ENCODE peak calls at places on chromosomes 7 and 10, in four cellular contexts. T is heart right ventricle, N is breast epithelium, S is Panc1. F is an unnamed sample.

GRCh38 chr10:63700209-63700934 is 179.2 kb downstream of the REEP3 start:
- DNase-seq in T (no peak), N (no peak), S (peak), F (no peak)

GRCh38 chr10:35035641-35036040 is 54.5 kb downstream of the CUL2 start:
- DNase-seq in T (no peak), N (no peak), S (no peak), F (no peak)

GRCh38 chr7:79504607-79505389 is 51.3 kb upstream of the MAGI2 start:
- DNase-seq in T (no peak), N (no peak), S (no peak), F (no peak)

GRCh38 chr10:62264702-62265436 is 3.8 kb downstream of the RTKN2 start:
- DNase-seq in T (no peak), N (no peak), S (peak), F (no peak)

GRCh38 chr7:26397786-26398435 is 106.2 kb downstream of the SNX10 start:
- DNase-seq in T (peak), N (no peak), S (no peak), F (no peak)

GRCh38 chr7:260441-261281 is 29.3 kb upstream of the FOXL3 start:
- DNase-seq in T (no peak), N (no peak), S (no peak), F (no peak)

GRCh38 chr10:29668628-29669027 is 33.9 kb upstream of the SVIL start:
- DNase-seq in T (no peak), N (no peak), S (no peak), F (no peak)

GRCh38 chr10:79562135-79562756 is 2.0 kb upstream of the SFTPA2 start:
- DNase-seq in T (peak), N (peak), S (peak), F (peak)

GRCh38 chr7:17523813-17524741 is 225.6 kb downstream of the AHR start:
- DNase-seq in T (no peak), N (no peak), S (peak), F (peak)

GRCh38 chr10:34547283-34547682 is 267.8 kb downstream of the PARD3 start:
- DNase-seq in T (no peak), N (no peak), S (no peak), F (no peak)

GRCh38 chr10:43083764-43084163 is 6.9 kb downstream of the RET start:
- DNase-seq in T (no peak), N (no peak), S (no peak), F (no peak)

GRCh38 chr7:140033036-140033435 is 29.7 kb downstream of the PARP12 start:
- DNase-seq in T (no peak), N (no peak), S (no peak), F (no peak)

GRCh38 chr7:88217675-88218427 is 2.0 kb downstream of the SRI start:
- DNase-seq in T (no peak), N (no peak), S (no peak), F (peak)
- H3K27ac ChIP-seq in T (peak), N (peak), S (peak), F (peak)

DNA sequence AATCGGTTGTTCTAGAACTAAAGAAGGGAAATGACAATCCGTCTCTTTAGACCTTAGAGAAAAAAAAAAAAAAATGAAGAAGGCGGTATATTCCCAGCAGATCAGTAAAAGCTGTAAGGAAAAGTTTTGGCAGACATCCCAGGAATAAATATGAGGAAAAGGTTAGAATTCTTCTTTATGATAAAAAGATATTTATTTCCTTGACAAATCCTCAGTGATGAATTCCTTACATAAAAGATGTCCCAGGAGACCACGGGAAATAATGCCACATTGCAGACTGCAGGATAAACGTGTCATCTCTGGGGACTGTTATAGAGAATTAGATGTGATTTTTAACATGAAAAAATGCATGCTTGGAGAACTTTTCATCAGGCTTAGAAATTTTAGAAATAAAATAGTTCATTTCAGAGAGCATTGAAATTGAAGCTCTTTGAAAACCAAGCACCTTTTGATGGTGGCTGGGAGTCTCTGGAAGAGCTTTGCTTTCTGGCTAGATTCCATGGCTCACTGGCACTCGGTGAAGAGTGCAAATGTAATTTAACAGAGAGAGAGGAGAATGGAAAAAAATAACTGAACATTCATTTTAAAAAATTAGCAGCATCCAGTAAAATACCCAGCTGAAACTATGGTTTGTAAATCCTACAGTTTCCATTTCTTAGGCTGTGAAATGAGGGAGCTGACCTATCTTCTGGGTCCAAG is 98.2 kb downstream of the PRPF18 start:
- DNase-seq in T (no peak), N (no peak), S (no peak), F (no peak)
- H3K27ac ChIP-seq in T (peak), N (peak), S (no peak), F (no peak)

DNA sequence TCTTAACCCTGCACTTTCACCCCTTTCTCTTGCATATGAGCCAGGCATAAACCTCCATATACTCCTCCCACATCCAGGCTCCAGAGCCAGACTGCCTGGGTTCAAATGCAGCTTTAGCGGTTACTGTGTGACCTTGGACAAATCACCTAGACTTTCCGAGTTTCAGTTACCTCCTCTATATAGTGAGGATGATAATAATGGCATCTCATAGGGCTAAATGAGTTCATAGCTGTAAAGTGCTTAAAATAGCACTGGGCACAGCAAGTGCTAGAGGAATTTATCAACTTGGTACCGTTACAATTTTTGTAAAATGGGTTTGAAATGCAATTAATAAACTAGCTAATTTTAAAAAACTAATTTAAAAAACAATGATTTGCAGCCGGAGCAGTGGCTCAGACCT is 53.4 kb upstream of the DGKI start:
- DNase-seq in T (no peak), N (no peak), S (no peak), F (no peak)
- H3K27ac ChIP-seq in T (peak), N (no peak), S (no peak), F (no peak)

DNA sequence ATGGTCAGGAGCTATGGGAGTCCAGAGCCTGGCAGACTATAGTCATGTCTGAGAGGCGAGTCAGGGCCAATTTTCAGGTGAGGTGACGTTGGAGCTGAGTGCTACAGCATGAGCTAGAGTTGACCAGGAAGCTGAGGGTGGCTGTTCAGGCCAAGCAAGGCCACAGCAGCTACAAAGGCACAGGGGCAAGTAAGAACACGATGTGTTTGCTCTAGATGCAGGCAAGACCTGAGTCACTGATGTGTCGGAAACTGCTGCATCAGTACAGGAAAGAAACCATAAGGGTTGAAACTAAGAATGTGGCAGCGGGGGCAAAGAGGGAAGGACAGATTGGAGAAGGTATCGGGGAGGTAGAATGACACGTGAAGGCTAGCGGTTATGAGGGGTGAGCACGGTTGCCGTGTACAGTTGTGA is 11.8 kb upstream of the RRP12 start:
- DNase-seq in T (no peak), N (no peak), S (no peak), F (no peak)
- H3K27ac ChIP-seq in T (no peak), N (no peak), S (no peak), F (no peak)

GRCh38 chr10:33413093-33413442 is 78.6 kb upstream of the NRP1 start:
- DNase-seq in T (no peak), N (no peak), S (no peak), F (no peak)

GRCh38 chr10:33416209-33416608 is 81.7 kb upstream of the NRP1 start:
- DNase-seq in T (no peak), N (no peak), S (no peak), F (no peak)

GRCh38 chr10:33416691-33417090 is 82.2 kb upstream of the NRP1 start:
- DNase-seq in T (no peak), N (no peak), S (no peak), F (no peak)

GRCh38 chr10:33412261-33413092 is 78.0 kb upstream of the NRP1 start:
- DNase-seq in T (no peak), N (no peak), S (no peak), F (no peak)

DNA sequence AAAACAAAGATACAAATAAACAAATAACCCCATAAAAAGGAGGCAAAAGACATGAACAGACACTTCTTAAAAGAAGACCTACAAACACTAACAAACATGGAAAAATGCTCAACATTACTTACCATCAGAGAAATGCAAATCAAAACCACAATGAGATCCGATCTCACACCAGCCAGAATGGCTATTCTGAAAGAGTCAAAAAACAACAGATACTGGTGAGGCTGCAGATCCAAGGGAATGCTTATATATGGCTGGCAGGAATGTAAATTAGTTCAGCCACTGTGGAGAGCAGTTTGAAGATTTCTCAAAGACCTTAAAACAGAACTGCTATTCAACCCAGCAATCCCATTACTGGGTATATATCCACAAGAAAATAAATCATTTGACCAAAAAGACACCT is 80.4 kb upstream of the NRP1 start:
- DNase-seq in T (no peak), N (no peak), S (no peak), F (no peak)
- H3K27ac ChIP-seq in T (no peak), N (no peak), S (no peak), F (no peak)

GRCh38 chr7:74175270-74175803 is 1.2 kb downstream of the EIF4H start:
- DNase-seq in T (no peak), N (no peak), S (no peak), F (no peak)
- H3K27ac ChIP-seq in T (peak), N (no peak), S (peak), F (peak)

GRCh38 chr7:100972002-100972347 is 2.6 kb downstream of the MUC12 start:
- DNase-seq in T (no peak), N (no peak), S (no peak), F (no peak)

GRCh38 chr7:100978300-100978699 is 8.9 kb downstream of the MUC12 start:
- DNase-seq in T (no peak), N (no peak), S (no peak), F (no peak)

GRCh38 chr7:100975391-100975821 is 6.0 kb downstream of the MUC12 start:
- DNase-seq in T (no peak), N (no peak), S (no peak), F (no peak)

GRCh38 chr7:100971111-100972001 is 2.0 kb downstream of the MUC12 start:
- DNase-seq in T (no peak), N (no peak), S (no peak), F (no peak)

GRCh38 chr7:100974021-100974420 is 4.7 kb downstream of the MUC12 start:
- DNase-seq in T (no peak), N (no peak), S (no peak), F (no peak)
- H3K27ac ChIP-seq in T (no peak), N (no peak), S (no peak), F (no peak)

DNA sequence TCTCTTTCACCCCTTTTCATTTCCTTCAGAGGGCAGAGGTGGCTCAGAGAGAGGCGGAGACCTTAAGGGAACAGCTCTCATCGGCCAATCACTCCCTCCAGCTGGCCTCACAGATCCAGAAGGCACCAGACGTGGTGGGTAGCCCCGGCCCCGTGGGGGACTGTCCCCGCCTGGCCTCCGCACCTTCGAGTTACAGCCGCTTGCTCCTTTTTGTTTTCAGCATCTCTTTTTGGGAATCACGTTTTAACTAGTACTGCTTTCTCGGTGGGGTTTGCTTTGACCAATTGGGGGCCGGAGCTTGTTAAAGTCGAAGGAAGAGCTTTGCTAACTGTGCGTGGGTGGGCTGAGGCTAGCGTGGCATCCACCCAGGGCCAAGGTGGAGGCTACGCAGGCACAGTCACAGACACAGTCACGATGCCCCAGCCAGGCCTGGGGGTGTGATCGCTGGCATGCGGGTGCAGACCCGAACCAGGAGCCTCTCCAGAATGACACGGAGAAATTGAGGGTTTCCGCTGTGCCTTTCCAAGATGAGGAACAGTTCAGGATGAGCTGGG is 116.2 kb upstream of the SH2B2 start:
- DNase-seq in T (no peak), N (no peak), S (no peak), F (no peak)
- H3K27ac ChIP-seq in T (peak), N (peak), S (no peak), F (no peak)

F was measured in CD4-positive, alpha-beta memory T cell.